ENCODE peak calls at places on chromosomes 2 and 18, in nine cellular contexts. One of them, this sample, is unnamed.

GRCh38 chr2:172168917-172169346 is 66.2 kb upstream of the DLX2 start:
- DNase-seq in CD8-positive, alpha-beta T cell: no peak
- DNase-seq in mucosa of descending colon: no peak
- DNase-seq in fibroblast of pulmonary artery: peak
- DNase-seq in HEK293T: no peak
- DNase-seq in nephron progenitor cell: no peak
- DNase-seq in mammary epithelial cell: peak
- DNase-seq in right cardiac atrium: no peak
- DNase-seq in fibroblast of the conjunctiva: no peak
- DNase-seq in this sample: no peak

GRCh38 chr2:172427990-172428840 is 829 bp downstream of the ITGA6 start:
- DNase-seq in nephron progenitor cell: peak
- DNase-seq in mammary epithelial cell: peak
- DNase-seq in CD8-positive, alpha-beta T cell: peak
- DNase-seq in right cardiac atrium: peak
- DNase-seq in fibroblast of pulmonary artery: no peak
- DNase-seq in fibroblast of the conjunctiva: no peak
- DNase-seq in HEK293T: peak
- DNase-seq in mucosa of descending colon: peak
- DNase-seq in this sample: peak

GRCh38 chr2:10007440-10007839 is 35.9 kb upstream of the KLF11 start:
- DNase-seq in right cardiac atrium: no peak
- DNase-seq in mammary epithelial cell: no peak
- DNase-seq in nephron progenitor cell: no peak
- DNase-seq in fibroblast of the conjunctiva: no peak
- DNase-seq in HEK293T: no peak
- DNase-seq in fibroblast of pulmonary artery: no peak
- DNase-seq in mucosa of descending colon: no peak
- DNase-seq in CD8-positive, alpha-beta T cell: no peak
- DNase-seq in this sample: no peak

GRCh38 chr2:180570864-180571263 is 409.5 kb upstream of the UBE2E3 start:
- DNase-seq in nephron progenitor cell: no peak
- DNase-seq in mammary epithelial cell: no peak
- DNase-seq in mucosa of descending colon: no peak
- DNase-seq in fibroblast of pulmonary artery: no peak
- DNase-seq in HEK293T: no peak
- DNase-seq in fibroblast of the conjunctiva: no peak
- DNase-seq in right cardiac atrium: no peak
- DNase-seq in CD8-positive, alpha-beta T cell: no peak
- DNase-seq in this sample: no peak

GRCh38 chr2:190467575-190468083 is 59.5 kb downstream of the MFSD6 start:
- DNase-seq in right cardiac atrium: no peak
- DNase-seq in CD8-positive, alpha-beta T cell: no peak
- DNase-seq in mucosa of descending colon: no peak
- DNase-seq in mammary epithelial cell: no peak
- DNase-seq in nephron progenitor cell: no peak
- DNase-seq in fibroblast of the conjunctiva: no peak
- DNase-seq in HEK293T: no peak
- DNase-seq in fibroblast of pulmonary artery: no peak
- DNase-seq in this sample: no peak

GRCh38 chr2:230443540-230443939 is 27.5 kb downstream of the SP100 start:
- DNase-seq in mammary epithelial cell: peak
- DNase-seq in fibroblast of pulmonary artery: no peak
- DNase-seq in right cardiac atrium: no peak
- DNase-seq in CD8-positive, alpha-beta T cell: no peak
- DNase-seq in nephron progenitor cell: no peak
- DNase-seq in fibroblast of the conjunctiva: peak
- DNase-seq in HEK293T: no peak
- DNase-seq in mucosa of descending colon: no peak
- DNase-seq in this sample: no peak

GRCh38 chr2:216064014-216064630 is 17.5 kb downstream of the PECR start:
- DNase-seq in fibroblast of pulmonary artery: peak
- DNase-seq in nephron progenitor cell: no peak
- DNase-seq in CD8-positive, alpha-beta T cell: no peak
- DNase-seq in mucosa of descending colon: no peak
- DNase-seq in HEK293T: no peak
- DNase-seq in mammary epithelial cell: no peak
- DNase-seq in fibroblast of the conjunctiva: no peak
- DNase-seq in right cardiac atrium: no peak
- DNase-seq in this sample: no peak

GRCh38 chr2:60530660-60531276 is 22.7 kb downstream of the BCL11A start:
- DNase-seq in CD8-positive, alpha-beta T cell: no peak
- DNase-seq in mammary epithelial cell: peak
- DNase-seq in nephron progenitor cell: peak
- DNase-seq in fibroblast of the conjunctiva: no peak
- DNase-seq in HEK293T: peak
- DNase-seq in fibroblast of pulmonary artery: no peak
- DNase-seq in right cardiac atrium: peak
- DNase-seq in mucosa of descending colon: peak
- DNase-seq in this sample: peak

GRCh38 chr18:56890632-56891031 is 239.5 kb downstream of the WDR7 start:
- DNase-seq in right cardiac atrium: no peak
- DNase-seq in HEK293T: no peak
- DNase-seq in mucosa of descending colon: no peak
- DNase-seq in CD8-positive, alpha-beta T cell: no peak
- DNase-seq in fibroblast of pulmonary artery: peak
- DNase-seq in mammary epithelial cell: peak
- DNase-seq in fibroblast of the conjunctiva: peak
- DNase-seq in nephron progenitor cell: no peak
- DNase-seq in this sample: peak

GRCh38 chr2:45892757-45893156 is 241.3 kb downstream of the PRKCE start:
- DNase-seq in fibroblast of pulmonary artery: peak
- DNase-seq in mucosa of descending colon: no peak
- DNase-seq in CD8-positive, alpha-beta T cell: no peak
- DNase-seq in fibroblast of the conjunctiva: no peak
- DNase-seq in nephron progenitor cell: no peak
- DNase-seq in HEK293T: peak
- DNase-seq in mammary epithelial cell: no peak
- DNase-seq in right cardiac atrium: no peak
- DNase-seq in this sample: no peak

GRCh38 chr2:27123302-27124150 is at the start of gene ABHD1:
- DNase-seq in nephron progenitor cell: peak
- DNase-seq in right cardiac atrium: peak
- DNase-seq in mucosa of descending colon: peak
- DNase-seq in mammary epithelial cell: no peak
- DNase-seq in CD8-positive, alpha-beta T cell: peak
- DNase-seq in fibroblast of pulmonary artery: no peak
- DNase-seq in HEK293T: peak
- DNase-seq in fibroblast of the conjunctiva: no peak
- DNase-seq in this sample: no peak

GRCh38 chr18:58061349-58061748 is 17.3 kb downstream of the NEDD4L start:
- DNase-seq in mammary epithelial cell: no peak
- DNase-seq in fibroblast of the conjunctiva: no peak
- DNase-seq in CD8-positive, alpha-beta T cell: no peak
- DNase-seq in nephron progenitor cell: no peak
- DNase-seq in mucosa of descending colon: no peak
- DNase-seq in HEK293T: no peak
- DNase-seq in right cardiac atrium: no peak
- DNase-seq in fibroblast of pulmonary artery: no peak
- DNase-seq in this sample: no peak

GRCh38 chr2:150976604-150977003 is 285.1 kb downstream of the RBM43 start:
- DNase-seq in CD8-positive, alpha-beta T cell: no peak
- DNase-seq in HEK293T: no peak
- DNase-seq in mammary epithelial cell: no peak
- DNase-seq in nephron progenitor cell: no peak
- DNase-seq in fibroblast of the conjunctiva: no peak
- DNase-seq in fibroblast of pulmonary artery: no peak
- DNase-seq in right cardiac atrium: no peak
- DNase-seq in mucosa of descending colon: no peak
- DNase-seq in this sample: no peak

GRCh38 chr2:223562078-223562477 is 40.1 kb downstream of the SCG2 start:
- DNase-seq in right cardiac atrium: no peak
- DNase-seq in nephron progenitor cell: no peak
- DNase-seq in fibroblast of pulmonary artery: no peak
- DNase-seq in mucosa of descending colon: no peak
- DNase-seq in HEK293T: no peak
- DNase-seq in mammary epithelial cell: peak
- DNase-seq in CD8-positive, alpha-beta T cell: no peak
- DNase-seq in fibroblast of the conjunctiva: no peak
- DNase-seq in this sample: no peak

GRCh38 chr18:13136689-13137040 is 81.9 kb upstream of the LDLRAD4 start:
- DNase-seq in nephron progenitor cell: peak
- DNase-seq in mammary epithelial cell: peak
- DNase-seq in HEK293T: no peak
- DNase-seq in fibroblast of the conjunctiva: no peak
- DNase-seq in fibroblast of pulmonary artery: no peak
- DNase-seq in right cardiac atrium: peak
- DNase-seq in mucosa of descending colon: no peak
- DNase-seq in CD8-positive, alpha-beta T cell: no peak
- DNase-seq in this sample: no peak

GRCh38 chr2:69952336-69953115 is 8.9 kb downstream of the ASPRV1 start:
- DNase-seq in mucosa of descending colon: no peak
- DNase-seq in fibroblast of the conjunctiva: no peak
- DNase-seq in CD8-positive, alpha-beta T cell: no peak
- DNase-seq in HEK293T: no peak
- DNase-seq in right cardiac atrium: no peak
- DNase-seq in mammary epithelial cell: no peak
- DNase-seq in fibroblast of pulmonary artery: no peak
- DNase-seq in nephron progenitor cell: no peak
- DNase-seq in this sample: no peak

This sample was measured in RWPE1.